ENCODE peak calls at places on chromosome 19, in six cellular contexts. Y is cerebellum; F is activated CD4-positive, alpha-beta T cell treated with anti-CD3 and anti-CD28 coated beads, Interleukin-2, amount 10 ng/mL, durations not matched to agents 7 days and 5 days; X is ACHN; J is CD4-positive, CD25-positive, alpha-beta regulatory T cell; L is thoracic aorta. D is an unnamed sample.

GRCh38 chr19:28393574-28394336 is 819.2 kb downstream of the UQCRFS1 start:
- DNase-seq in Y (no peak), F (peak), X (no peak), J (no peak), L (no peak), D (no peak)

GRCh38 chr19:10112037-10112751 is 701 bp downstream of the P2RY11 start:
- DNase-seq in Y (no peak), F (peak), X (no peak), J (no peak), L (no peak), D (no peak)

GRCh38 chr19:48868196-48868886 is at the start of gene PLEKHA4:
- DNase-seq in Y (no peak), F (no peak), X (peak), J (no peak), L (no peak), D (no peak)

GRCh38 chr19:21833733-21834132 is 2.2 kb downstream of the ZNF43 start:
- DNase-seq in Y (no peak), F (no peak), X (no peak), J (no peak), L (no peak), D (no peak)

GRCh38 chr19:34428549-34429285 is 536 bp downstream of the UBA2 start:
- DNase-seq in Y (peak), F (peak), X (peak), J (no peak), L (no peak), D (peak)

GRCh38 chr19:8575467-8575997 is 1.7 kb downstream of the MYO1F start:
- DNase-seq in Y (no peak), F (peak), X (no peak), J (peak), L (no peak), D (no peak)

GRCh38 chr19:38952395-38953165 is 21.8 kb downstream of the MRPS12 start:
- DNase-seq in Y (no peak), F (peak), X (peak), J (peak), L (no peak), D (no peak)

GRCh38 chr19:6516018-6516658 is 14.0 kb upstream of the TUBB4A start:
- DNase-seq in Y (peak), F (peak), X (peak), J (peak), L (peak), D (peak)

GRCh38 chr19:461664-462551 is 1.1 kb upstream of the SHC2 start:
- DNase-seq in Y (peak), F (no peak), X (no peak), J (no peak), L (no peak), D (no peak)

GRCh38 chr19:1495799-1496713 is 5.1 kb downstream of the REEP6 start:
- DNase-seq in Y (no peak), F (no peak), X (no peak), J (no peak), L (no peak), D (no peak)

GRCh38 chr19:35090795-35091214 is 24.8 kb upstream of the FXYD3 start:
- DNase-seq in Y (peak), F (no peak), X (no peak), J (no peak), L (no peak), D (no peak)

GRCh38 chr19:29683009-29683408 is 17.7 kb downstream of the PLEKHF1 start:
- DNase-seq in Y (no peak), F (no peak), X (no peak), J (no peak), L (no peak), D (no peak)

GRCh38 chr19:42111384-42111783 is 20.9 kb downstream of the POU2F2 start:
- DNase-seq in Y (no peak), F (no peak), X (no peak), J (no peak), L (no peak), D (no peak)

GRCh38 chr19:5292453-5292842 is 48.2 kb downstream of the PTPRS start:
- DNase-seq in Y (no peak), F (no peak), X (peak), J (peak), L (no peak), D (no peak)

GRCh38 chr19:28351761-28352160 is 861.2 kb downstream of the UQCRFS1 start:
- DNase-seq in Y (no peak), F (no peak), X (no peak), J (no peak), L (no peak), D (no peak)

GRCh38 chr19:17370026-17370587 is 7.0 kb downstream of the PLVAP start:
- DNase-seq in Y (no peak), F (no peak), X (no peak), J (no peak), L (no peak), D (no peak)

GRCh38 chr19:6586056-6586455 is 4.9 kb downstream of the CD70 start:
- DNase-seq in Y (no peak), F (no peak), X (no peak), J (no peak), L (no peak), D (no peak)

GRCh38 chr19:53432088-53432661 is 391 bp downstream of the ZNF761 start:
- DNase-seq in Y (peak), F (peak), X (peak), J (peak), L (no peak), D (no peak)

GRCh38 chr19:33505168-33505567 is 16.4 kb downstream of the PEPD start:
- DNase-seq in Y (no peak), F (no peak), X (no peak), J (no peak), L (no peak), D (no peak)

GRCh38 chr19:46901701-46902401 is 41.1 kb downstream of the ARHGAP35 start:
- DNase-seq in Y (no peak), F (no peak), X (peak), J (no peak), L (no peak), D (no peak)

GRCh38 chr19:48997972-48998371 is 4.3 kb downstream of the RUVBL2 start:
- DNase-seq in Y (no peak), F (peak), X (peak), J (peak), L (no peak), D (no peak)

GRCh38 chr19:47155141-47155540 is 24.5 kb downstream of the SAE1 start:
- DNase-seq in Y (no peak), F (no peak), X (no peak), J (no peak), L (no peak), D (no peak)

GRCh38 chr19:5126498-5127223 is 157.7 kb downstream of the KDM4B start:
- DNase-seq in Y (no peak), F (no peak), X (no peak), J (no peak), L (no peak), D (no peak)